ENCODE peak calls at places on chromosomes 7 and 10, in eight cellular contexts. D is fibroblast of lung, R is ascending aorta, P is esophagus squamous epithelium, E is suprapubic skin, L is aorta, Q is Peyer's patch, I is A549. Z is an unnamed sample. For H3K9me3, the result is how much of the 10 kb centered on the place peaks cover.

GRCh38 chr7:55099086-55099831 is 80.4 kb downstream of the EGFR start:
- DNase-seq in D (peak), R (no peak), P (no peak), E (no peak), L (no peak), Q (no peak), I (no peak), Z (no peak)

GRCh38 chr10:132577350-132578005 is 39.9 kb downstream of the INPP5A start:
- DNase-seq in D (no peak), R (no peak), P (no peak), E (peak), L (no peak), Q (no peak), I (no peak), Z (no peak)

GRCh38 chr7:105389090-105389650 is 449 bp upstream of the SRPK2 start:
- DNase-seq in D (peak), R (no peak), P (no peak), E (peak), L (peak), Q (peak), I (peak), Z (peak)

GRCh38 chr7:150756858-150757257 is 19.6 kb downstream of the GIMAP5 start:
- DNase-seq in D (no peak), R (no peak), P (no peak), E (no peak), L (no peak), Q (no peak), I (no peak), Z (peak)

GRCh38 chr7:33814958-33815735 is 90.2 kb upstream of the BMPER start:
- DNase-seq in D (no peak), R (no peak), P (no peak), E (no peak), L (peak), Q (no peak), I (no peak), Z (no peak)

GRCh38 chr10:78579995-78580394 is 488.8 kb upstream of the ZMIZ1 start:
- DNase-seq in D (peak), R (no peak), P (no peak), E (no peak), L (peak), Q (no peak), I (no peak), Z (no peak)

GRCh38 chr7:32470871-32471270 is 19.3 kb downstream of the LSM5 start:
- DNase-seq in D (no peak), R (no peak), P (no peak), E (no peak), L (no peak), Q (no peak), I (no peak), Z (no peak)

GRCh38 chr7:151623766-151624165 is 104.1 kb upstream of the RHEB start:
- DNase-seq in D (peak), R (no peak), P (no peak), E (no peak), L (no peak), Q (no peak), I (no peak), Z (no peak)

GRCh38 chr7:130489140-130489967 is 2.5 kb upstream of the MEST start:
- DNase-seq in D (peak), R (no peak), P (no peak), E (no peak), L (no peak), Q (no peak), I (no peak), Z (no peak)

GRCh38 chr7:93843260-93843659 is 47.3 kb downstream of the TFPI2 start:
- DNase-seq in D (no peak), R (no peak), P (no peak), E (no peak), L (no peak), Q (no peak), I (no peak), Z (no peak)

GRCh38 chr7:111796671-111797070 is 234.4 kb upstream of the IMMP2L start:
- DNase-seq in D (peak), R (no peak), P (no peak), E (no peak), L (no peak), Q (no peak), I (no peak), Z (no peak)

GRCh38 chr10:107579970-107580369 is 415.5 kb upstream of the SORCS1 start:
- DNase-seq in D (no peak), R (no peak), P (no peak), E (no peak), L (no peak), Q (no peak), I (no peak), Z (no peak)
- H3K9me3 ChIP-seq in D (under half), R (under half), P (under half), E (under half), L (under half), Q (under half), I (under half), Z (under half)

GRCh38 chr7:157990226-157990877 is 597.3 kb downstream of the PTPRN2 start:
- DNase-seq in D (no peak), R (no peak), P (no peak), E (no peak), L (no peak), Q (no peak), I (no peak), Z (no peak)

GRCh38 chr7:157991351-157991750 is 596.3 kb downstream of the PTPRN2 start:
- DNase-seq in D (no peak), R (no peak), P (no peak), E (no peak), L (no peak), Q (no peak), I (no peak), Z (no peak)

GRCh38 chr7:157989611-157990010 is 598.0 kb downstream of the PTPRN2 start:
- DNase-seq in D (no peak), R (no peak), P (no peak), E (no peak), L (no peak), Q (no peak), I (no peak), Z (no peak)

GRCh38 chr7:157991761-157992160 is 595.9 kb downstream of the PTPRN2 start:
- DNase-seq in D (no peak), R (no peak), P (no peak), E (no peak), L (no peak), Q (no peak), I (no peak), Z (no peak)

DNA sequence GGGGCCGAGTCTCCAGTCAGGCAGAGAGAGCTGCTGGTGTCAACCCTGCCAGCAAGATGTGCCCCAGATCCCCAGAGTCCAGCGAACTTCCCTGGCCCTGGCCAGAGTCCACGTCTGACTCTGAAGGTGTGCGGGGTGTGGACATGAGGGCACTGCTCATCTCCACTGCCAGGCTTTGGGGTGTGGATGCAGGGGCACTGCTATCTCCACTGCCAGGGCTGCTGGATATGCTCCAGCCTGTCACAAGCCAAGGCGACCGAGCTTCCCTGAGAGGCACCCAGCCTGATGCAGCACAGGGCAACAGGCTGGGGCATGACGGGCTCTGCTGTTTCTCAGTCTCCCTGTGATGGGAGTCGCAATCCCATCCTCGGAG is 596.8 kb downstream of the PTPRN2 start:
- DNase-seq in D (no peak), R (no peak), P (no peak), E (no peak), L (no peak), Q (no peak), I (no peak), Z (no peak)
- H3K27ac ChIP-seq in D (no peak), R (no peak), P (peak), E (no peak), L (no peak), Q (no peak), I (no peak), Z (no peak)

DNA sequence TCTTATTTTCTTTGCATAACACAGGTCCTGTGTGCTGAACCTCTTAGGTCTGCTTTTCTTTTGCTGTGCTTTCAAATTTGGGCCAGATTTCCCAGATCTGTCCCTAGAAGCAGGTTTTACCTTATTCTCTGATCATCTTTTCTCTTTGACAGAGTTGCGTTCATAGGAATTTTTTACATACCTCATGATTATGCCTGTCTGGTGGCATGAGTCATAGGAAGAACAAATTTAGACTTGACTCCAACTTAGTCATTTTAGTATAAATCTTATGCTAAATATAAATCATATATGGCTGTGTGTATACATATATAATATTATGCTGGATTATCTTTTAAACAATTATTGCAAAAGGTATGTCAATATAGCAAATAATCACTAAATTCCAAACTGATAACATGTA is 1038.9 kb downstream of the GRM8 start:
- DNase-seq in D (no peak), R (no peak), P (no peak), E (no peak), L (no peak), Q (no peak), I (no peak), Z (no peak)
- H3K9me3 ChIP-seq in D (under half), R (under half), P (under half), E (under half), L (under half), Q (under half), I (under half), Z (under half)

DNA sequence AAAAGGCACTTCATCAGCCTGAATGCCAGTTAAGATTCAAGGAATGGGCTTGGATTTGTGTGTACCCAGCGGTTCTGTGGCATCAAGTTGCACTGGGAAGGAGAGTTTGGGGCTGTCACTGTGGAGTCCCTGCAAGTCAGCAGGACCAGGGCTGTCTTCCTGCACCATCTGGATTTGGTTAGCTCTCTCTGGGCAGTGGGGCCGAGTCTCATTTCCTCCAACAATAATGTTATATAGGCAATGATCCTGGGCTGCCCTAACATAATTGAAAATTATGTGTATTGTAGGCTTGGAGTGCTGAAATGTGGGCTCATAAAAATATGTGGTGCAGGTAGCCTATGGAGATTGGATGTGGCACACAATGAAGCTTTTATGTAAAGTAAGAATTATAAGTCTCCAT is 87.2 kb downstream of the TCF7L2 start:
- DNase-seq in D (no peak), R (no peak), P (no peak), E (no peak), L (no peak), Q (no peak), I (no peak), Z (no peak)
- H3K27ac ChIP-seq in D (no peak), R (peak), P (no peak), E (no peak), L (peak), Q (no peak), I (no peak), Z (no peak)

GRCh38 chr10:109239371-109239770 is 683.9 kb downstream of the XPNPEP1 start:
- DNase-seq in D (peak), R (no peak), P (no peak), E (no peak), L (no peak), Q (no peak), I (no peak), Z (no peak)

GRCh38 chr10:109237050-109237449 is 686.3 kb downstream of the XPNPEP1 start:
- DNase-seq in D (peak), R (no peak), P (no peak), E (no peak), L (no peak), Q (no peak), I (no peak), Z (no peak)
- H3K9me3 ChIP-seq in D (under half), R (under half), P (under half), E (under half), L (under half), Q (under half), I (under half), Z (under half)

DNA sequence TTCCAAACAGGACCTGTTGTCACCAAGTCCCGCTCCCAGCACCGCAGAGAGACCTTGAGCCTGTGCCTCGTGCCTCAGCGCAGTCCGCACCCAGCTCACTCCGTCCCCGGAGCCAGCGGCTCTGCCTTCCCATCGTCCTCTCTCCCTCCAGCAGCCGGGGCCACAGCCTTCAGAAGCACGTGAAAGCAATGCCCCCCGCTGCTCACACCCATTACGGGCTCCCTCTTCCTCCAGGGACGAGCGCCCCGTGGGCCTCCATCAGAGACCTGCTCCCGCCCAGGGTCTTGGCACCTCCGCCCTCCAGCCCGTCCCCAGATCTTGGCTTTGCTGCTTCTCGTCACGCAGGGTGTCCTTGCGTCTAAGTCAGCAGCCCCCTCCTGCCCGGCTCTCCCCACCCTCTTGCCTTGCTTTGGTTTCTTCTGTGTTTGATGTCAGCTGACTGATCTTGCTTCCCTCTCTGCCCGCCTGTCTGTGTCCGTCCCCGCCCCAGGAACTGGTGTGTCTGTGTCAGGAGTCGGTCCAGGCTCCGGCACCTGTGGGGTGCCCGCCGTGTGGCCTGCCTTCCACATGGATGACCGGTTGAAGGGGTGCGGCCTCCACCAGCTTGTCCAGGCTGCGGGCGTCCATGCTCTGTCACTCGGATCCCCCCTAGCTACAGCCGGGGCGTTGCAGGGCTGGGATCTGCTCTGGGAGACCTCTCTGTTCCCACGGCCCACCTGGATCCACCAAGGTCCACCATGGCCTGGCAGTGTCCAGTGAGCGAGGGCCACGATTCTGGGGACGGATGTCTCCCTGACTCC is 61.9 kb downstream of the FOXL3 start:
- DNase-seq in D (no peak), R (no peak), P (no peak), E (no peak), L (no peak), Q (no peak), I (no peak), Z (no peak)
- H3K27ac ChIP-seq in D (no peak), R (no peak), P (no peak), E (no peak), L (no peak), Q (no peak), I (no peak), Z (peak)

GRCh38 chr7:63953181-63953580 is 45.5 kb upstream of the ZNF722 start:
- DNase-seq in D (no peak), R (no peak), P (no peak), E (no peak), L (no peak), Q (no peak), I (no peak), Z (no peak)
- H3K9me3 ChIP-seq in D (under half), R (under half), P (under half), E (under half), L (under half), Q (under half), I (under half), Z (under half)

GRCh38 chr10:62959553-62959952 is 143.4 kb upstream of the EGR2 start:
- DNase-seq in D (peak), R (no peak), P (no peak), E (no peak), L (no peak), Q (no peak), I (no peak), Z (no peak)
- H3K27ac ChIP-seq in D (no peak), R (no peak), P (no peak), E (no peak), L (no peak), Q (no peak), I (no peak), Z (no peak)

Z was measured in CD8-positive, alpha-beta memory T cell.